ENCODE peak calls at places on chromosomes 7 and 10, in eight cellular contexts. O is T follicular helper cell, F is Peyer's patch, T is left colon, I is GM23248, S is OCI-LY7, Y is fibroblast of lung, W is progenitor cell of endocrine pancreas. Q is an unnamed sample.

GRCh38 chr7:40219917-40220316 is 85.1 kb downstream of the SUGCT start:
- DNase-seq in F (no peak), W (no peak), T (no peak), S (no peak), O (no peak), Y (peak; percentile 91), I (peak; percentile 78), Q (no peak)

GRCh38 chr10:12041766-12042408 is 722 bp downstream of the UPF2 start:
- DNase-seq in O (no peak), F (peak; percentile 61), I (peak; percentile 68), W (no peak), T (peak; percentile 36), S (peak; percentile 75), Y (peak; percentile 22), Q (no peak)

GRCh38 chr10:89281606-89282395 is 20.0 kb upstream of the IFIT2 start:
- DNase-seq in F (no peak), W (no peak), S (no peak), O (no peak), Y (no peak), T (no peak), I (no peak), Q (no peak)

GRCh38 chr7:15228891-15229290 is 326.3 kb upstream of the DGKB start:
- DNase-seq in W (no peak), F (no peak), Y (no peak), I (no peak), S (no peak), O (no peak), T (no peak), Q (no peak)

GRCh38 chr7:98222533-98223195 is 11.4 kb downstream of the BHLHA15 start:
- DNase-seq in O (no peak), S (no peak), F (no peak), T (no peak), Y (no peak), W (no peak), I (no peak), Q (no peak)

GRCh38 chr7:20236790-20237189 is 19.6 kb upstream of the MACC1 start:
- DNase-seq in T (no peak), I (peak; percentile 69), S (no peak), O (no peak), F (no peak), Y (peak; percentile 82), W (no peak), Q (no peak)

GRCh38 chr10:6204063-6204340 is 1.3 kb downstream of the PFKFB3 start:
- DNase-seq in Y (peak; percentile 38), T (peak; percentile 48), W (peak; percentile 32), I (peak; percentile 45), O (peak; percentile 42), F (peak; percentile 54), S (peak; percentile 52), Q (no peak)

GRCh38 chr7:47580175-47580701 is 1.7 kb downstream of the TNS3 start:
- DNase-seq in I (peak; percentile 36), F (no peak), T (peak; percentile 69), Y (peak; percentile 50), W (no peak), S (no peak), O (no peak), Q (no peak)

GRCh38 chr7:36006656-36007229 is 146.3 kb upstream of the EEPD1 start:
- DNase-seq in S (no peak), T (no peak), W (no peak), F (no peak), Y (no peak), I (no peak), O (no peak), Q (no peak)

GRCh38 chr7:103918928-103919868 is 70.3 kb downstream of the RELN start:
- DNase-seq in F (no peak), Y (no peak), W (no peak), S (no peak), O (no peak), T (no peak), I (no peak), Q (no peak)

GRCh38 chr7:1397491-1398327 is 61.6 kb downstream of the MICALL2 start:
- DNase-seq in W (no peak), I (peak; percentile 79), Y (peak; percentile 76), F (no peak), O (no peak), T (no peak), S (no peak), Q (no peak)

GRCh38 chr7:130160023-130160422 is 45.2 kb downstream of the TMEM209 start:
- DNase-seq in W (no peak), I (no peak), S (no peak), F (no peak), T (no peak), O (no peak), Y (no peak), Q (no peak)

GRCh38 chr10:58998924-58999713 is 177.3 kb upstream of the PHYHIPL start:
- DNase-seq in F (no peak), S (no peak), T (no peak), I (no peak), W (no peak), O (no peak), Y (peak; percentile 48), Q (no peak)

GRCh38 chr10:78543749-78544446 is 510.2 kb downstream of the RPS24 start:
- DNase-seq in W (no peak), S (no peak), T (no peak), F (no peak), I (peak; percentile 96), O (no peak), Y (peak; percentile 97), Q (peak; percentile 89)

GRCh38 chr10:71059059-71059818 is 153.1 kb upstream of the UNC5B start:
- DNase-seq in F (no peak), W (no peak), T (no peak), O (no peak), Y (no peak), S (no peak), I (no peak), Q (no peak)

GRCh38 chr10:6059506-6059905 is 2.7 kb downstream of the IL2RA start:
- DNase-seq in S (no peak), O (no peak), W (no peak), F (peak; percentile 6), Y (no peak), I (no peak), T (no peak), Q (no peak)

GRCh38 chr7:112892263-112892662 is 102.1 kb upstream of the TMEM168 start:
- DNase-seq in T (no peak), O (no peak), W (no peak), F (no peak), I (peak; percentile 68), S (no peak), Y (peak; percentile 46), Q (peak; percentile 3)

GRCh38 chr7:35465791-35466336 is 212.0 kb upstream of the TBX20 start:
- DNase-seq in S (no peak), O (no peak), W (no peak), Y (no peak), F (no peak), I (no peak), T (no peak), Q (no peak)

GRCh38 chr7:87345962-87346371 is 503 bp downstream of the CROT start:
- DNase-seq in T (no peak), F (no peak), S (no peak), I (peak; percentile 27), W (no peak), O (no peak), Y (peak; percentile 11), Q (no peak)

GRCh38 chr7:98619450-98620321 is 2.6 kb downstream of the NPTX2 start:
- DNase-seq in T (peak; percentile 12), Y (peak; percentile 65), S (no peak), O (no peak), W (no peak), F (no peak), I (peak; percentile 30), Q (peak; percentile 52)

GRCh38 chr10:33248638-33249037 is 85.8 kb downstream of the NRP1 start:
- DNase-seq in O (peak; percentile 10), W (no peak), I (peak; percentile 87), T (no peak), Y (peak; percentile 96), S (peak; percentile 3), F (no peak), Q (peak; percentile 66)

GRCh38 chr10:60877777-60878120 is 66.2 kb downstream of the RHOBTB1 start:
- DNase-seq in I (no peak), T (no peak), W (no peak), O (no peak), S (no peak), Y (no peak), F (no peak), Q (no peak)

GRCh38 chr7:139152149-139152548 is 42.6 kb upstream of the ZC3HAV1 start:
- DNase-seq in S (no peak), I (no peak), F (no peak), Y (no peak), W (no peak), O (no peak), T (no peak), Q (no peak)

GRCh38 chr7:131555565-131556054 is 818 bp downstream of the PODXL start:
- DNase-seq in F (no peak), I (peak; percentile 48), S (no peak), O (no peak), Y (no peak), T (peak; percentile 30), W (no peak), Q (no peak)

GRCh38 chr10:24826022-24826421 is 102.3 kb upstream of the ARHGAP21 start:
- DNase-seq in S (no peak), Y (peak; percentile 67), T (no peak), O (no peak), W (no peak), F (no peak), I (peak; percentile 84), Q (peak; percentile 44)

GRCh38 chr7:39394105-39394504 is 172.1 kb upstream of the YAE1 start:
- DNase-seq in Y (no peak), O (no peak), S (no peak), W (no peak), I (no peak), F (no peak), T (no peak), Q (no peak)

GRCh38 chr7:497346-497745 is 22.3 kb downstream of the PDGFA start:
- DNase-seq in S (no peak), F (no peak), T (peak; percentile 3), O (no peak), Y (no peak), I (no peak), W (no peak), Q (no peak)